ENCODE peak calls at places on chromosome 20, in ten cellular contexts. G, I, C, Q, H, E, Z, J, M and B are unnamed samples.

GRCh38 chr20:38601216-38602184 is at the start of gene ARHGAP40:
- DNase-seq in G (peak; percentile 81), I (no peak), C (peak; percentile 67), Q (peak; percentile 51), H (peak; percentile 54), E (no peak), Z (peak; percentile 61), J (no peak), M (no peak), B (no peak)

GRCh38 chr20:21101453-21102251 is 4.5 kb downstream of the LINC00237 start:
- DNase-seq in G (peak; percentile 87), I (no peak), C (no peak), Q (no peak), H (no peak), E (no peak), Z (peak; percentile 54), J (no peak), M (no peak), B (no peak)

GRCh38 chr20:35166242-35166830 is 5.5 kb upstream of the PROCR start:
- DNase-seq in G (peak; percentile 62), I (peak; percentile 53), C (no peak), Q (no peak), H (no peak), E (no peak), Z (peak; percentile 80), J (no peak), M (no peak), B (no peak)

GRCh38 chr20:15582146-15582776 is 991.0 kb downstream of the KIF16B start:
- DNase-seq in G (no peak), I (no peak), C (no peak), Q (no peak), H (no peak), E (no peak), Z (no peak), J (no peak), M (no peak), B (no peak)

GRCh38 chr20:46558511-46558959 is 8.1 kb upstream of the OCSTAMP start:
- DNase-seq in G (no peak), I (no peak), C (no peak), Q (peak; percentile 62), H (peak; percentile 73), E (no peak), Z (no peak), J (no peak), M (no peak), B (no peak)

GRCh38 chr20:56350842-56351241 is 7.9 kb upstream of the FAM210B start:
- DNase-seq in G (no peak), I (no peak), C (no peak), Q (no peak), H (no peak), E (no peak), Z (no peak), J (no peak), M (no peak), B (no peak)

GRCh38 chr20:46857061-46857831 is 37.4 kb upstream of the EYA2 start:
- DNase-seq in G (no peak), I (no peak), C (no peak), Q (no peak), H (no peak), E (no peak), Z (no peak), J (no peak), M (no peak), B (no peak)

GRCh38 chr20:38726849-38727601 is 2.7 kb downstream of the SLC32A1 start:
- DNase-seq in G (peak; percentile 79), I (no peak), C (peak; percentile 75), Q (no peak), H (peak; percentile 61), E (no peak), Z (peak; percentile 90), J (no peak), M (no peak), B (no peak)

DNA sequence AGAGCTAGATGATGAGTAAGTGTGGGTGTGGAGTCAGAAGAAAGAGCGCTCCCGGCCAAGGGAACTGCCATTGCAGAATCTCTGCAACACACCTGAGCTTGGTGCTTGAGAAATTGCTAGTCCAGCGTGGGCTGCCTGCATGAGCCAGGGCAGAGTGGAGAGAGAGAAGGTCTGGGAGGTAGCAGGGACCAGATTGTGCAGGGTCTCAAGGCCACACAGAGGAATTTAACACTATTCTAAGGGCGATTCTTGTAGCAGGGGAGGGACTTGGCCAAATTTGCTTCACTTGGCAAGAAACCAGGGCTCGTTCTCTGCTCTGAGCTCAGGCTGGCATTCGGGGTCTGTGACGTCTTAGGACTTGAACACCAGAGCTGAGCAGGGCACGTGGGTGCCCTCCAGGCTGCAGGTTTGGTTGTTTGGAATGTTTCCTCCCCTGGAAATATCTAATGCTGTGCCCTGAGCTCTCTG is 53.5 kb downstream of the BCAS4 start:
- DNase-seq in G (no peak), I (no peak), C (no peak), Q (peak; percentile 52), H (no peak), E (no peak), Z (no peak), J (no peak), M (no peak), B (peak; percentile 80)
- TF ChIP-seq EP300 in G (no peak), I (no peak), C (no peak), Q (no peak), H (no peak), E (no peak), Z (no peak), J (no peak), M (no peak), B (no peak)

GRCh38 chr20:44071057-44071456 is 115.9 kb downstream of the JPH2 start:
- DNase-seq in G (no peak), I (no peak), C (no peak), Q (peak; percentile 14), H (no peak), E (no peak), Z (no peak), J (no peak), M (no peak), B (no peak)
- H3K36me3 ChIP-seq in G (no peaks in the 10 kb centered on the region), I (no peaks in the 10 kb centered on the region), C (no peaks in the 10 kb centered on the region), Q (no peaks in the 10 kb centered on the region), H (no peaks in the 10 kb centered on the region), E (no peaks in the 10 kb centered on the region), Z (no peaks in the 10 kb centered on the region), J (no peaks in the 10 kb centered on the region), M (no peaks in the 10 kb centered on the region), B (no peaks in the 10 kb centered on the region)

GRCh38 chr20:45359406-45360148 is 3.4 kb upstream of the SYS1 start:
- DNase-seq in G (no peak), I (no peak), C (no peak), Q (peak; percentile 53), H (peak; percentile 82), E (no peak), Z (no peak), J (no peak), M (no peak), B (peak; percentile 89)

GRCh38 chr20:45359069-45359405 is 3.9 kb upstream of the SYS1 start:
- DNase-seq in G (no peak), I (peak; percentile 50), C (no peak), Q (peak; percentile 44), H (no peak), E (no peak), Z (no peak), J (peak; percentile 70), M (no peak), B (peak; percentile 81)

GRCh38 chr20:45355685-45356084 is 7.3 kb upstream of the SYS1 start:
- DNase-seq in G (no peak), I (no peak), C (no peak), Q (no peak), H (no peak), E (no peak), Z (no peak), J (no peak), M (no peak), B (no peak)

GRCh38 chr20:45355209-45355608 is 7.0 kb upstream of the SDC4 start:
- DNase-seq in G (no peak), I (no peak), C (no peak), Q (no peak), H (no peak), E (no peak), Z (no peak), J (no peak), M (no peak), B (peak; percentile 63)

DNA sequence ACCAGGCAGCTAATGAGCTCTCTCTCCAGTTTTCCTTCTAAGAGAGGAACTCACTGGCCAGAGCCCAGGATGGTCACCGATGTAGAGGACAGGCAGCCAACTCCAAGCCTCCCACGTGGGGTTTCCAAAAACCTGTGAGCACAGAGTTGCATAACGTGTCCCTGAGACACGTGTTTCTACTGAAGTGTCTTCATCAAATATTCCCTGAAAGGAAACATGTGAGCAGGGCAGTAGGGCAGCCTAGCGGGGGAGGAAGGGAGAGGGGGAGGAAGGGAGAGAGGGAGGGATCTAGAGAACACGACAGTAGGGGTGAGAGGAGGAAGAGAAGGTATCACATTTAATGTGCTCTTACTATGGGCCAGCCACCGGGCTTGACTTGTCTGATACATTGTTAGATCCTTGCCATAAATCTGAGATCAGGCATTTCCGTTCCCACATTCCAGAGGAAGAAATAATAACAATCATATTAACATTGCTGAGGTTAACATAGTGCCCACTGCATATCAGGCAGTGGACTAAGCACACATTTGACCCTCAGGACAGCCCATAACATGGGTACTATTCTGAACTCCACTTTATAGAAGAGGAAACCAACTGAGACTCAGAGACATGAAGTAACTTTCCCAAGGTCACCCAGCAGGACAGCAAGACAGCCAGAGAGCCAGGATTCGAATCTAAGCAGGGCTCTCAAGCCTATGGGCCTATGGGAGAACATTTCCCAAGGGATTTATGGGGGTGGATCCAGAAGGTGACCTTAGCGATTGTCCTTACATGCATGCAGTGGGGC is 4.5 kb upstream of the SYS1 start:
- DNase-seq in G (no peak), I (peak; percentile 89), C (no peak), Q (peak; percentile 58), H (peak; percentile 64), E (peak; percentile 88), Z (no peak), J (peak; percentile 81), M (no peak), B (peak; percentile 98)
- TF ChIP-seq EP300 in G (peak; percentile 79), I (peak; percentile 79), C (no peak), Q (peak; percentile 44), H (no peak), E (no peak), Z (no peak), J (peak; percentile 88), M (no peak), B (peak; percentile 85)

GRCh38 chr20:51096571-51097267 is 73.8 kb upstream of the KCNG1 start:
- DNase-seq in G (no peak), I (no peak), C (no peak), Q (no peak), H (no peak), E (no peak), Z (no peak), J (no peak), M (no peak), B (no peak)

GRCh38 chr20:51095755-51096509 is 73.0 kb upstream of the KCNG1 start:
- DNase-seq in G (no peak), I (no peak), C (no peak), Q (no peak), H (no peak), E (no peak), Z (no peak), J (no peak), M (no peak), B (no peak)

GRCh38 chr20:51097334-51098176 is 74.6 kb upstream of the KCNG1 start:
- DNase-seq in G (no peak), I (no peak), C (no peak), Q (no peak), H (no peak), E (no peak), Z (no peak), J (no peak), M (no peak), B (no peak)

GRCh38 chr20:51104960-51105460 is 82.1 kb upstream of the KCNG1 start:
- DNase-seq in G (no peak), I (no peak), C (no peak), Q (no peak), H (no peak), E (no peak), Z (no peak), J (no peak), M (no peak), B (no peak)

DNA sequence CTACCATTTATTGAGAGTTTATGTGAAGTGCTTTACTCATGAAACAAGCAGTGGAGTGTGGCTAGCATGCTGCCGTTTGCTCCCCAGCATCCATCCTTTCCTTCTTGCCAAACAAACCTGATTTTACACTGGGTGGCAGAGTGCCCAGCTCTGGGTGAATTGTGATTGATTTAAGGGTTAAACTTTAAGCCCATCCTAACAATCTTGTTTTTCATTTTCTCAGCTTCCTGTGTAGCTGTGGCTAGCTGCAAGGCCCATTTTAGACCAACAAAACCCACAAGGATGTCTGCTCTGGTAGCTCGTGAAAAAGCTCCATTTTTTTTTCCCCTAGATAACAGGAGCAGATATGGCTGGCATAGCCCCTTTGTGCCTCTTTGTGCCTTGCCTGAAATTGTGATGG is 77.7 kb upstream of the KCNG1 start:
- DNase-seq in G (no peak), I (no peak), C (no peak), Q (no peak), H (no peak), E (no peak), Z (no peak), J (no peak), M (no peak), B (no peak)
- H3K36me3 ChIP-seq in G (no peaks in the 10 kb centered on the region), I (no peaks in the 10 kb centered on the region), C (no peaks in the 10 kb centered on the region), Q (no peaks in the 10 kb centered on the region), H (no peaks in the 10 kb centered on the region), E (no peaks in the 10 kb centered on the region), Z (no peaks in the 10 kb centered on the region), J (no peaks in the 10 kb centered on the region), M (no peaks in the 10 kb centered on the region), B (no peaks in the 10 kb centered on the region)